ENCODE peak calls at places on chromosomes 7 and 10, in ten cellular contexts. One of them, this sample, is unnamed.
A peak's percentile ranks its signal among the peaks of the same experiment; 100 is the strongest.

GRCh38 chr10:8803992-8804391 is 749.5 kb downstream of the GATA3 start:
- DNase-seq in activated gamma-delta T cell treated with anti-CD3 and anti-CD28 coated beads, Interleukin-2, amount 50 U/mL, for 16 hours: no peak
- DNase-seq in left ventricle myocardium inferior: no peak
- DNase-seq in AG04450: no peak
- DNase-seq in iPS-NIHi11: no peak
- DNase-seq in GM19239: no peak
- DNase-seq in fibroblast of mammary gland: no peak
- DNase-seq in CD8-positive, alpha-beta T cell: no peak
- DNase-seq in neural crest cell: no peak
- DNase-seq in putamen: no peak
- DNase-seq in this sample: no peak

GRCh38 chr7:36207451-36208291 is 54.6 kb downstream of the EEPD1 start:
- DNase-seq in AG04450: peak; percentile 81
- DNase-seq in neural crest cell: no peak
- DNase-seq in CD8-positive, alpha-beta T cell: peak; percentile 23
- DNase-seq in iPS-NIHi11: no peak
- DNase-seq in activated gamma-delta T cell treated with anti-CD3 and anti-CD28 coated beads, Interleukin-2, amount 50 U/mL, for 16 hours: peak; percentile 8
- DNase-seq in putamen: peak; percentile 61
- DNase-seq in left ventricle myocardium inferior: peak; percentile 54
- DNase-seq in fibroblast of mammary gland: peak; percentile 39
- DNase-seq in GM19239: no peak
- DNase-seq in this sample: no peak

GRCh38 chr7:50479743-50480517 is 29.8 kb upstream of the FIGNL1 start:
- DNase-seq in neural crest cell: no peak
- DNase-seq in GM19239: no peak
- DNase-seq in iPS-NIHi11: no peak
- DNase-seq in activated gamma-delta T cell treated with anti-CD3 and anti-CD28 coated beads, Interleukin-2, amount 50 U/mL, for 16 hours: no peak
- DNase-seq in left ventricle myocardium inferior: no peak
- DNase-seq in putamen: no peak
- DNase-seq in AG04450: no peak
- DNase-seq in fibroblast of mammary gland: no peak
- DNase-seq in CD8-positive, alpha-beta T cell: no peak
- DNase-seq in this sample: no peak

GRCh38 chr7:22576941-22577927 is 77.2 kb upstream of the STEAP1B start:
- DNase-seq in CD8-positive, alpha-beta T cell: no peak
- DNase-seq in activated gamma-delta T cell treated with anti-CD3 and anti-CD28 coated beads, Interleukin-2, amount 50 U/mL, for 16 hours: no peak
- DNase-seq in GM19239: no peak
- DNase-seq in left ventricle myocardium inferior: no peak
- DNase-seq in AG04450: peak; percentile 91
- DNase-seq in iPS-NIHi11: peak; percentile 18
- DNase-seq in fibroblast of mammary gland: peak; percentile 96
- DNase-seq in putamen: no peak
- DNase-seq in neural crest cell: no peak
- DNase-seq in this sample: peak; percentile 48

GRCh38 chr10:80500572-80501380 is 36.9 kb upstream of the SH2D4B start:
- DNase-seq in activated gamma-delta T cell treated with anti-CD3 and anti-CD28 coated beads, Interleukin-2, amount 50 U/mL, for 16 hours: no peak
- DNase-seq in CD8-positive, alpha-beta T cell: peak; percentile 29
- DNase-seq in iPS-NIHi11: no peak
- DNase-seq in AG04450: no peak
- DNase-seq in neural crest cell: no peak
- DNase-seq in left ventricle myocardium inferior: peak; percentile 74
- DNase-seq in GM19239: no peak
- DNase-seq in putamen: no peak
- DNase-seq in fibroblast of mammary gland: peak; percentile 83
- DNase-seq in this sample: no peak

GRCh38 chr10:79127151-79127961 is 58.6 kb downstream of the ZMIZ1 start:
- DNase-seq in putamen: no peak
- DNase-seq in AG04450: no peak
- DNase-seq in left ventricle myocardium inferior: peak; percentile 76
- DNase-seq in fibroblast of mammary gland: peak; percentile 87
- DNase-seq in iPS-NIHi11: peak; percentile 63
- DNase-seq in neural crest cell: no peak
- DNase-seq in CD8-positive, alpha-beta T cell: no peak
- DNase-seq in activated gamma-delta T cell treated with anti-CD3 and anti-CD28 coated beads, Interleukin-2, amount 50 U/mL, for 16 hours: no peak
- DNase-seq in GM19239: no peak
- DNase-seq in this sample: peak; percentile 70

GRCh38 chr10:33381897-33382578 is 47.6 kb upstream of the NRP1 start:
- DNase-seq in neural crest cell: no peak
- DNase-seq in left ventricle myocardium inferior: no peak
- DNase-seq in iPS-NIHi11: no peak
- DNase-seq in activated gamma-delta T cell treated with anti-CD3 and anti-CD28 coated beads, Interleukin-2, amount 50 U/mL, for 16 hours: no peak
- DNase-seq in putamen: no peak
- DNase-seq in AG04450: peak; percentile 70
- DNase-seq in fibroblast of mammary gland: peak; percentile 98
- DNase-seq in GM19239: no peak
- DNase-seq in CD8-positive, alpha-beta T cell: no peak
- DNase-seq in this sample: no peak

GRCh38 chr10:32411797-32412498 is 34.0 kb upstream of the CCDC7 start:
- DNase-seq in iPS-NIHi11: no peak
- DNase-seq in activated gamma-delta T cell treated with anti-CD3 and anti-CD28 coated beads, Interleukin-2, amount 50 U/mL, for 16 hours: no peak
- DNase-seq in neural crest cell: no peak
- DNase-seq in left ventricle myocardium inferior: no peak
- DNase-seq in putamen: no peak
- DNase-seq in CD8-positive, alpha-beta T cell: no peak
- DNase-seq in fibroblast of mammary gland: no peak
- DNase-seq in AG04450: no peak
- DNase-seq in GM19239: no peak
- DNase-seq in this sample: no peak

GRCh38 chr7:106193661-106194060 is 81.5 kb upstream of the SYPL1 start:
- DNase-seq in activated gamma-delta T cell treated with anti-CD3 and anti-CD28 coated beads, Interleukin-2, amount 50 U/mL, for 16 hours: no peak
- DNase-seq in AG04450: no peak
- DNase-seq in left ventricle myocardium inferior: no peak
- DNase-seq in neural crest cell: no peak
- DNase-seq in fibroblast of mammary gland: no peak
- DNase-seq in GM19239: no peak
- DNase-seq in putamen: no peak
- DNase-seq in iPS-NIHi11: no peak
- DNase-seq in CD8-positive, alpha-beta T cell: no peak
- DNase-seq in this sample: no peak

GRCh38 chr10:119595715-119596515 is 849 bp downstream of the TIAL1 start:
- DNase-seq in left ventricle myocardium inferior: peak; percentile 43
- DNase-seq in activated gamma-delta T cell treated with anti-CD3 and anti-CD28 coated beads, Interleukin-2, amount 50 U/mL, for 16 hours: peak; percentile 50
- DNase-seq in iPS-NIHi11: no peak
- DNase-seq in neural crest cell: peak; percentile 20
- DNase-seq in AG04450: peak; percentile 11
- DNase-seq in GM19239: no peak
- DNase-seq in fibroblast of mammary gland: peak; percentile 42
- DNase-seq in putamen: peak; percentile 40
- DNase-seq in CD8-positive, alpha-beta T cell: peak; percentile 62
- DNase-seq in this sample: no peak

GRCh38 chr7:80552304-80552703 is 40.4 kb upstream of the GNAT3 start:
- DNase-seq in fibroblast of mammary gland: peak; percentile 54
- DNase-seq in CD8-positive, alpha-beta T cell: no peak
- DNase-seq in activated gamma-delta T cell treated with anti-CD3 and anti-CD28 coated beads, Interleukin-2, amount 50 U/mL, for 16 hours: no peak
- DNase-seq in left ventricle myocardium inferior: no peak
- DNase-seq in neural crest cell: no peak
- DNase-seq in AG04450: no peak
- DNase-seq in iPS-NIHi11: no peak
- DNase-seq in GM19239: no peak
- DNase-seq in putamen: no peak
- DNase-seq in this sample: no peak

GRCh38 chr7:149027055-149027454 is 1.2 kb downstream of the PDIA4 start:
- DNase-seq in iPS-NIHi11: no peak
- DNase-seq in neural crest cell: no peak
- DNase-seq in fibroblast of mammary gland: no peak
- DNase-seq in left ventricle myocardium inferior: no peak
- DNase-seq in AG04450: no peak
- DNase-seq in GM19239: no peak
- DNase-seq in CD8-positive, alpha-beta T cell: no peak
- DNase-seq in activated gamma-delta T cell treated with anti-CD3 and anti-CD28 coated beads, Interleukin-2, amount 50 U/mL, for 16 hours: no peak
- DNase-seq in putamen: no peak
- DNase-seq in this sample: no peak

This sample was measured in breast epithelium.